ENCODE peak calls at places on chromosomes 4 and X, in four cellular contexts. U is IMR-90, O is tibial nerve, Q is psoas muscle. H is an unnamed sample.

GRCh38 chr4:102405706-102406510 is 60.6 kb upstream of the SLC39A8 start:
- DNase-seq in O (no peak), Q (no peak), U (no peak), H (no peak)

GRCh38 chrX:19874391-19875050 is 12.9 kb downstream of the SH3KBP1 start:
- DNase-seq in U (no peak), O (no peak), Q (no peak), H (no peak)

GRCh38 chr4:183249854-183250253 is 70.2 kb downstream of the CLDN22 start:
- DNase-seq in U (peak; percentile 52), O (no peak), Q (no peak), H (no peak)

GRCh38 chr4:20444599-20445337 is 193.1 kb downstream of the SLIT2 start:
- DNase-seq in U (no peak), O (no peak), Q (no peak), H (no peak)

GRCh38 chr4:6878451-6879059 is 31.1 kb upstream of the TBC1D14 start:
- DNase-seq in U (no peak), O (no peak), Q (no peak), H (no peak)

GRCh38 chrX:40007136-40007535 is 90.6 kb downstream of the BCOR start:
- DNase-seq in O (no peak), U (no peak), Q (no peak), H (no peak)

GRCh38 chr4:153075256-153075630 is 129.0 kb upstream of the TRIM2 start:
- DNase-seq in U (no peak), Q (no peak), O (no peak), H (no peak)

GRCh38 chr4:143246977-143247376 is 62.3 kb downstream of the USP38 start:
- DNase-seq in U (no peak), O (no peak), Q (no peak), H (no peak)

GRCh38 chr4:148030486-148030885 is 298.6 kb downstream of the ARHGAP10 start:
- DNase-seq in U (peak; percentile 75), O (no peak), Q (no peak), H (no peak)

GRCh38 chr4:129239088-129239487 is 143.1 kb downstream of the C4orf33 start:
- DNase-seq in U (no peak), O (peak; percentile 51), Q (peak; percentile 40), H (no peak)

GRCh38 chrX:17547658-17548057 is 172.7 kb downstream of the NHS start:
- DNase-seq in O (no peak), U (peak; percentile 91), Q (no peak), H (peak; percentile 41)

GRCh38 chrX:74579597-74580209 is 34.7 kb downstream of the RLIM start:
- DNase-seq in Q (no peak), U (peak; percentile 14), O (no peak), H (no peak)

GRCh38 chrX:30308263-30309138 is 689 bp downstream of the NR0B1 start:
- DNase-seq in U (no peak), Q (peak; percentile 48), O (no peak), H (no peak)

GRCh38 chr4:106314960-106315359 is 1.0 kb downstream of the TBCK start:
- DNase-seq in Q (no peak), O (no peak), U (no peak), H (no peak)

DNA sequence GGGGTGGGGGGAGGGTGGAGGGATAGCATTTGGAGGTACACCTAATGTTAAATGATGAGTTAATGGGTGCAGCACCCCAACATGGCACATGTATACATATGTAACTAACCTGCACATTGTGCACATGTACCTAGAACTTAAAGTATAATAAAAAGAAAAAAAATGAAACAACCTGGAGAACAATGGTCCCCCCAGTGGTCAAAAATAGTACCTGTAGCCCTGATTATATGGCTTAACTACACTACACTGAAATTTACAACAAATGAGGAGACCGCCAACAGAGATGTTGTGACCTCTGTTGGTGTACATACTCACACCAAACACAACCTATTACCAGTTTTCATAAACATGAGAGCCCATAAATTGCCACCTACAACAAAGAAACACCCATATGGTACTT is 7.3 kb upstream of the MAGEE1 start:
- DNase-seq in O (no peak), Q (no peak), U (no peak), H (no peak)
- TF ChIP-seq CTCF in O (no peak), Q (no peak), U (no peak), H (peak; percentile 30)

GRCh38 chrX:154017766-154018517 is 1.8 kb downstream of the IRAK1 start:
- DNase-seq in O (no peak), Q (no peak), U (no peak), H (no peak)
- H3K4me3 ChIP-seq in O (no peak overlapping the region), Q (peak overlapping the region; percentile 74), U (no peak overlapping the region), H (peak overlapping the region; percentile 74)

DNA sequence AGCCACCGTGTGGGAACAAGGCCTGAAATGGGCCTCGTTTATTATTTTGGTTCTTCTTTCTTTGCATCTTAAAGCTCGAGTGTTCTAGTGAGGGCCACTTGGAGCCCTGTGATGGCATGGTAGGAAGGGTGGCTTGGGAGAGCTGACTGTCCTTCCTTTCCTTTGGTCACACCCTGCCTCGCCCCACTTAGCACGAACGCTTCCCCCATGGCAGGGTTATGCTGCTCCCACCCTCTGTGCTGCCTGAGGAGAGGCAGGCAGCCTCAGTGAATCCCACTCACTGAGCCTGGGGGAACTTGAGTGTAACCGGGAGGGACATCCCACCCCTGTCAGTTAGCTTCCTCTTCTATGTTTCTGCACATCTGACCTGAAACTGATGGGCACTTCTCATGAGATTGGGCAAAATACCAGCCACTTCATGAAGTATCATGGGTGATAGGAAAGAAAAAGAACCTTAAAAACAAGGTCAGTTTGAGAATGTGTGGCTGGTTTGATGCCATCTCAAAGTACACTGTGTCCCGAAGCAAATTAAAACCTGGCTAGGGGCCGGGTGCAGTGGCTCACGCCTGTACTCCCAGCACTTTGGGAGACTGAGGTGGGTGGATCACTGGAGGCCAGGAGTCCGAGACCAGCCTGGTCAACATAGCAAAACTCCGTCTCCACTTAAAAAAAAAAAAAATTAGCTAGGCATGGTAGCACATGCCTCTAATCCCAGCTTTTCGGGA is 10.0 kb downstream of the TKTL1 start:
- DNase-seq in O (no peak), U (no peak), Q (no peak), H (no peak)
- H3K36me3 ChIP-seq in O (no peaks in the 10 kb centered on the region), U (no peaks in the 10 kb centered on the region), Q (no peaks in the 10 kb centered on the region), H (no peaks in the 10 kb centered on the region)

GRCh38 chr4:43843501-43843900 is 605.1 kb downstream of the KCTD8 start:
- DNase-seq in U (peak; percentile 1), Q (no peak), O (no peak), H (no peak)
- TF ChIP-seq CTCF in U (peak; percentile 19), Q (no peak), O (no peak), H (no peak)

DNA sequence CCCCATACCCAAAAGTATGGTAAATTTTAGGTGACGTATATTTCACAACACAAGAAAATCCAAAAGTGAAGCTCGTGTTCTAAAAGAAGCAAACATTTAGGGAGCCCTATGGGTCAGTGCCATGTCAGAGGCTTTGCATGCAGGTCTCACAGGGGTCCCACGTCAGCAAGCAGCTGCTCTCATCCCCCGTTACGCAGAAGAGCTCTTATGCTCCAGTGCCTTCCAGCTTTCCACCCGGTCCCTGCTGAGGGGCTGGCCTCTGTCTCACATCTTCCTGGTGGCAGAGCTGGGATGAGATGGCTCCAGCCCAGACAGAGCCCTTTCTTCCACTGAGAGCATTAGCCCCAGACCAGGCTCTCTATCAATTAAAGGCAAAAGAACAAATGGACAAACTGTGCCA is 82.0 kb downstream of the IRF2 start:
- DNase-seq in U (no peak), O (no peak), Q (no peak), H (no peak)
- H3K4me3 ChIP-seq in U (no peak overlapping the region), O (no peak overlapping the region), Q (no peak overlapping the region), H (no peak overlapping the region)

DNA sequence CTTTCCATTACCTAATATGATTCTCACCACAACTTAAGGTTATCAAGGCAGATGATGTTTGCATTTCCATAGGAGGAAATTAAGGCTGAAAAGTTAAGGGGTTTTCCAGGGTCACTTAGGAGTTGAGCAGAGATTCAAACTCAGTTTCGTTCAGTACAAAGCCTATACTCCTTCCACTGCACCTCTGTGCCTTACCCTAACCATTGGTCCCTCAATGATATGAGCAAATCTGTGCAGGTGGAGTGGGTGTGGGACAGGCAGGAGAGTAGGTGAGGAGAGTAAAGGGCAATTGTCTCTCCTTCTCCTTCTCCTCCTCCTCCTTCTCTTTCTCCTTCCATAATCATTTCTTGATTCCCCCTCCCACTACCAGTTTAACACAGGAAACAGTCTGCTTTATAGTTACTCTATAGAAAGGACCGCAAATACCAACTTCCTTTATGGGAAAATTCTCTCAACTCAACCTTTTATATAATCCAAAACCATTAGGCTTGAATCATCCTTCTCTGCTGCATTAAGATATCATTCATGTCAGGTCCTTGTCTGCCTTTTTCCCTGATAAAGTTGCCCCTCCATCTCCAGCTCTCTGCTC is 27.4 kb upstream of the SRD5A3 start:
- DNase-seq in O (no peak), Q (no peak), U (no peak), H (no peak)
- H3K36me3 ChIP-seq in O (no peaks in the 10 kb centered on the region), Q (no peaks in the 10 kb centered on the region), U (no peaks in the 10 kb centered on the region), H (no peaks in the 10 kb centered on the region)